ENCODE peak calls at places on chromosomes 16 and 17, in six cellular contexts. Y is NCI-H1092; C is MCF 10A; I is stimulated activated CD8-positive, alpha-beta memory T cell treated with anti-CD3 and anti-CD28 coated beads, Interleukin-12 subunit alpha, Interleukin-12 subunit beta, amount 100 ng/mL, for 1 hour; F is cardiac muscle cell; K is AG09309. S is an unnamed sample.

GRCh38 chr17:7235693-7236665 is 1.7 kb upstream of the DVL2 start:
- DNase-seq in F (no peak), K (no peak), Y (no peak), I (no peak), C (peak), S (peak)

GRCh38 chr16:60310836-60311445 is 1576.8 kb upstream of the GOT2 start:
- DNase-seq in F (no peak), K (no peak), Y (no peak), C (no peak), I (no peak), S (no peak)

GRCh38 chr17:4230142-4230541 is 33.6 kb downstream of the ANKFY1 start:
- DNase-seq in I (no peak), K (peak), F (peak), C (peak), Y (no peak), S (peak)

GRCh38 chr16:55048745-55049144 is 118.1 kb downstream of the IRX5 start:
- DNase-seq in F (peak), Y (no peak), K (no peak), I (no peak), C (no peak), S (no peak)

GRCh38 chr17:6701719-6702118 is 11.4 kb downstream of the SLC13A5 start:
- DNase-seq in I (peak), K (no peak), C (peak), Y (no peak), F (peak), S (no peak)

GRCh38 chr16:68146583-68146982 is 61.4 kb downstream of the NFATC3 start:
- DNase-seq in K (no peak), Y (no peak), F (peak), C (no peak), I (no peak), S (no peak)

GRCh38 chr17:142102-142661 is 4.8 kb downstream of the SCGB1C2 start:
- DNase-seq in I (no peak), K (no peak), C (peak), F (no peak), Y (no peak), S (peak)

GRCh38 chr17:58056476-58056875 is 26.7 kb upstream of the DYNLL2 start:
- DNase-seq in I (no peak), C (no peak), Y (no peak), K (no peak), F (no peak), S (no peak)

GRCh38 chr17:69358688-69359596 is 32.0 kb upstream of the ABCA5 start:
- DNase-seq in Y (peak), C (peak), K (no peak), F (peak), I (no peak), S (no peak)

GRCh38 chr16:24966031-24966430 is 49.1 kb downstream of the ARHGAP17 start:
- DNase-seq in I (no peak), Y (no peak), C (no peak), F (no peak), K (no peak), S (no peak)

GRCh38 chr16:68257906-68258800 is 6.2 kb upstream of the SLC7A6 start:
- DNase-seq in Y (no peak), C (peak), K (no peak), F (no peak), I (no peak), S (peak)

GRCh38 chr17:58758890-58759289 is 3.2 kb downstream of the PPM1E start:
- DNase-seq in I (no peak), Y (no peak), F (no peak), K (no peak), C (no peak), S (no peak)

GRCh38 chr16:57736419-57737281 is 1.1 kb downstream of the KATNB1 start:
- DNase-seq in Y (peak), C (peak), K (peak), F (peak), I (peak), S (peak)

GRCh38 chr16:77531741-77532140 is 96.9 kb upstream of the ADAMTS18 start:
- DNase-seq in K (peak), C (peak), F (no peak), Y (no peak), I (no peak), S (peak)

GRCh38 chr17:8835106-8835505 is 32.4 kb downstream of the PIK3R6 start:
- DNase-seq in F (no peak), C (no peak), I (no peak), K (no peak), Y (no peak), S (no peak)

GRCh38 chr16:3662601-3663000 is 8.1 kb downstream of the DNASE1 start:
- DNase-seq in F (no peak), C (no peak), K (no peak), Y (no peak), I (no peak), S (no peak)

GRCh38 chr16:75000481-75001081 is 1.8 kb downstream of the ZNRF1 start:
- DNase-seq in C (no peak), F (peak), K (no peak), I (no peak), Y (no peak), S (peak)

GRCh38 chr17:12985431-12986285 is 32.2 kb downstream of the ELAC2 start:
- DNase-seq in I (no peak), C (no peak), F (peak), K (no peak), Y (no peak), S (no peak)

GRCh38 chr17:9268546-9268945 is 247.2 kb downstream of the NTN1 start:
- DNase-seq in I (no peak), Y (no peak), C (no peak), F (no peak), K (no peak), S (no peak)

GRCh38 chr16:35142147-35142808 is 1682.9 kb downstream of the TP53TG3F start:
- DNase-seq in F (no peak), I (no peak), K (no peak), C (no peak), Y (no peak), S (no peak)

GRCh38 chr16:55539049-55539448 is 27.4 kb upstream of the CAPNS2 start:
- DNase-seq in C (no peak), Y (no peak), K (no peak), I (no peak), F (no peak), S (peak)

GRCh38 chr16:3961449-3961849 is 80.9 kb upstream of the CREBBP start:
- DNase-seq in F (no peak), C (no peak), I (no peak), K (no peak), Y (no peak), S (peak)

GRCh38 chr17:7477392-7478275 is 1.8 kb downstream of the ZBTB4 start:
- DNase-seq in F (peak), Y (no peak), I (peak), K (peak), C (no peak), S (no peak)

GRCh38 chr17:59074494-59074893 is 32.2 kb downstream of the TRIM37 start:
- DNase-seq in C (peak), K (peak), F (no peak), Y (no peak), I (no peak), S (peak)

GRCh38 chr17:8801135-8801840 is 2.1 kb upstream of the MFSD6L start:
- DNase-seq in Y (no peak), I (no peak), F (no peak), C (no peak), K (no peak), S (peak)

GRCh38 chr16:27772093-27772820 is 222.3 kb downstream of the KATNIP start:
- DNase-seq in F (no peak), C (no peak), I (no peak), K (no peak), Y (no peak), S (no peak)

GRCh38 chr16:67750466-67750865 is 31.4 kb upstream of the GFOD2 start:
- DNase-seq in Y (no peak), F (no peak), I (no peak), C (no peak), K (no peak), S (no peak)

GRCh38 chr17:48505788-48506187 is 25.0 kb downstream of the HOXB1 start:
- DNase-seq in K (peak), I (peak), Y (peak), F (peak), C (peak), S (peak)

GRCh38 chr17:80647746-80648145 is 103.1 kb downstream of the RPTOR start:
- DNase-seq in C (peak), Y (no peak), K (peak), F (no peak), I (no peak), S (peak)

GRCh38 chr17:83058478-83059167 is 20.8 kb upstream of the METRNL start:
- DNase-seq in C (no peak), Y (no peak), F (no peak), K (no peak), I (no peak), S (no peak)

GRCh38 chr17:10807704-10808128 is 3.8 kb upstream of the TMEM238L start:
- DNase-seq in K (no peak), F (no peak), C (no peak), I (no peak), Y (no peak), S (no peak)

GRCh38 chr17:27355419-27355818 is 61.5 kb downstream of the WSB1 start:
- DNase-seq in K (no peak), C (no peak), I (no peak), F (no peak), Y (no peak), S (no peak)

GRCh38 chr16:12236491-12237030 is 260.0 kb downstream of the SNX29 start:
- DNase-seq in Y (no peak), I (no peak), C (no peak), K (no peak), F (no peak), S (no peak)